ENCODE peak calls at places on chromosomes 6 and 20, in eight cellular contexts. L, G, J, Y, K, B, T and W are unnamed samples.

GRCh38 chr20:38369387-38369786 is 23.1 kb downstream of the LBP start:
- DNase-seq in B (no peak), K (peak; percentile 16), Y (no peak), G (no peak), L (peak; percentile 43), T (no peak), J (no peak), W (peak; percentile 41)

GRCh38 chr6:105573556-105573955 is 170.7 kb upstream of the PREP start:
- DNase-seq in L (no peak), G (no peak), B (no peak), T (no peak), J (no peak), Y (no peak), K (no peak), W (no peak)

GRCh38 chr6:159941286-159942113 is 27.4 kb upstream of the IGF2R start:
- DNase-seq in Y (peak; percentile 12), K (peak; percentile 30), B (no peak), L (peak; percentile 51), G (peak; percentile 13), J (peak; percentile 49), T (no peak), W (peak; percentile 23)

GRCh38 chr6:7919871-7920270 is 9.3 kb upstream of the TXNDC5 start:
- DNase-seq in K (no peak), B (no peak), L (no peak), T (no peak), J (peak; percentile 49), G (no peak), Y (no peak), W (no peak)

GRCh38 chr20:8652396-8652795 is 416.5 kb upstream of the PLCB4 start:
- DNase-seq in K (no peak), L (no peak), B (no peak), Y (no peak), J (peak; percentile 51), G (no peak), T (no peak), W (no peak)

GRCh38 chr6:15365273-15365687 is 119.4 kb downstream of the JARID2 start:
- DNase-seq in B (no peak), L (no peak), T (peak; percentile 75), K (peak; percentile 85), Y (peak; percentile 68), G (peak; percentile 53), J (peak; percentile 92), W (peak; percentile 75)

GRCh38 chr6:51472745-51473483 is 614.5 kb downstream of the PKHD1 start:
- DNase-seq in G (no peak), K (no peak), J (no peak), L (no peak), B (no peak), Y (no peak), T (no peak), W (no peak)

GRCh38 chr6:37332894-37333293 is 20.9 kb upstream of the RNF8 start:
- DNase-seq in L (no peak), G (no peak), K (no peak), T (no peak), Y (no peak), J (no peak), B (no peak), W (no peak)

GRCh38 chr20:63957004-63957689 is 931 bp upstream of the UCKL1 start:
- DNase-seq in K (peak; percentile 74), B (no peak), L (peak; percentile 73), T (no peak), J (peak; percentile 56), Y (peak; percentile 49), G (peak; percentile 71), W (peak; percentile 61)

GRCh38 chr20:32112862-32113261 is 3.3 kb downstream of the TM9SF4 start:
- DNase-seq in B (no peak), L (no peak), T (no peak), K (no peak), Y (peak; percentile 72), G (no peak), J (no peak), W (no peak)

GRCh38 chr6:117829594-117830319 is 77.3 kb upstream of the SLC35F1 start:
- DNase-seq in L (no peak), G (no peak), T (peak; percentile 9), J (peak; percentile 4), Y (no peak), K (peak; percentile 10), B (no peak), W (peak; percentile 80)

GRCh38 chr6:44086931-44087574 is 40.2 kb downstream of the MRPL14 start:
- DNase-seq in T (no peak), J (peak; percentile 9), Y (no peak), L (no peak), G (no peak), B (no peak), K (no peak), W (no peak)

GRCh38 chr6:134293659-134294161 is 24.2 kb downstream of the SGK1 start:
- DNase-seq in B (no peak), Y (no peak), K (no peak), J (no peak), T (no peak), G (no peak), L (no peak), W (no peak)

GRCh38 chr6:96995903-96996302 is 71.4 kb downstream of the KLHL32 start:
- DNase-seq in K (no peak), L (no peak), J (no peak), Y (no peak), T (no peak), G (no peak), B (no peak), W (no peak)

GRCh38 chr6:141580121-141580520 is 552.6 kb upstream of the GJE1 start:
- DNase-seq in T (no peak), K (no peak), B (no peak), J (no peak), Y (no peak), G (no peak), L (no peak), W (no peak)